ENCODE peak calls at places on chromosomes 4 and X, in eight cellular contexts. D, T, G, H, C, B, U and K are unnamed samples.
A peak's percentile ranks its signal among the peaks of the same experiment; 100 is the strongest.

GRCh38 chr4:36508390-36508789 is 227.0 kb downstream of the DTHD1 start:
- DNase-seq in T (no peak), C (no peak), B (no peak), H (no peak), G (no peak), D (no peak), U (no peak), K (no peak)

GRCh38 chrX:149274516-149275105 is 230.5 kb downstream of the IDS start:
- DNase-seq in H (no peak), T (no peak), G (no peak), C (no peak), B (no peak), U (no peak), D (peak; percentile 79), K (no peak)

GRCh38 chr4:13887010-13887409 is 259.5 kb upstream of the BOD1L1 start:
- DNase-seq in G (no peak), T (no peak), B (no peak), U (no peak), H (no peak), D (no peak), C (no peak), K (no peak)

GRCh38 chr4:169627307-169627706 is 6.9 kb downstream of the CLCN3 start:
- DNase-seq in C (no peak), G (no peak), B (no peak), U (no peak), H (no peak), D (no peak), T (no peak), K (no peak)

GRCh38 chrX:148522006-148522405 is 21.6 kb downstream of the AFF2 start:
- DNase-seq in D (no peak), C (no peak), U (no peak), H (no peak), G (no peak), B (no peak), T (no peak), K (no peak)

GRCh38 chrX:104513162-104513561 is 52.8 kb upstream of the IL1RAPL2 start:
- DNase-seq in D (no peak), T (no peak), U (no peak), H (no peak), C (no peak), B (no peak), G (no peak), K (no peak)

GRCh38 chr4:139872274-139872673 is 206.7 kb downstream of the MGST2 start:
- DNase-seq in B (no peak), H (no peak), T (peak; percentile 73), G (no peak), C (no peak), D (peak; percentile 96), U (no peak), K (no peak)

GRCh38 chrX:40318796-40319195 is 221.0 kb upstream of the BCOR start:
- DNase-seq in D (no peak), B (no peak), T (no peak), C (no peak), G (no peak), H (no peak), U (no peak), K (peak; percentile 42)

GRCh38 chrX:71250856-71251255 is 3.1 kb downstream of the ZMYM3 start:
- DNase-seq in G (no peak), T (no peak), H (no peak), U (no peak), D (no peak), B (no peak), C (no peak), K (no peak)

GRCh38 chrX:20026278-20026677 is 35.4 kb upstream of the BCLAF3 start:
- DNase-seq in C (no peak), G (no peak), D (peak; percentile 51), B (no peak), H (no peak), U (no peak), T (peak; percentile 10), K (no peak)

DNA sequence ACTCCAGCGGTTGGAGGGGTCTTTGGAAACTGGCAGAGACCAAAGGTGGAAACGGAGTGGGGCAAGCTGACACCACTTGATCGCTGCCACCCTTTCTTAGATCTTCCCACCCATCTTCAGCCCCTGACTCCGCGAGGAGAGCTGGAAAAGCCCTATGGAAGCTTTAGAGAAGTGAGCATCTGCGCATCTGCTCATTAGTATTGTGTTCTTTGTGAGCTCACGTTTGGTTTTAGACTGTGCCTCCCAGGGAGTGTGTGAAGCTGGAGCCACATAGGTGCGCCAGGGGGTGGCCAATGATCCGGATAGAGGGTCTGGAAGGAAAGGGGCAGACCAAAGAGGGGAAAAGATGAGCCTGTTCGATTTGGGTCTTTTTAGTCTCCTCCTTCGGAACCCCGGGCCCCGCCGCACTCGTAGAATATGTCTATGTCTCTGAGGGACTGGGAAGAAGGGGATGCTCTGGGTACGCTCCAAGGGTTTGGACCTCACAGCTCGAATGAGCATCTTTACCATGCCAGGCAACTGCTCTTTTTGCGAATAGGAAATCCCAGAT is 564 bp upstream of the DKK2 start:
- DNase-seq in D (no peak), B (no peak), U (peak; percentile 14), G (peak; percentile 4), H (no peak), T (no peak), C (no peak), K (peak; percentile 60)
- TF ChIP-seq CTCF in D (no peak), B (no peak), U (no peak), G (no peak), H (no peak), T (no peak), C (no peak), K (no peak)

DNA sequence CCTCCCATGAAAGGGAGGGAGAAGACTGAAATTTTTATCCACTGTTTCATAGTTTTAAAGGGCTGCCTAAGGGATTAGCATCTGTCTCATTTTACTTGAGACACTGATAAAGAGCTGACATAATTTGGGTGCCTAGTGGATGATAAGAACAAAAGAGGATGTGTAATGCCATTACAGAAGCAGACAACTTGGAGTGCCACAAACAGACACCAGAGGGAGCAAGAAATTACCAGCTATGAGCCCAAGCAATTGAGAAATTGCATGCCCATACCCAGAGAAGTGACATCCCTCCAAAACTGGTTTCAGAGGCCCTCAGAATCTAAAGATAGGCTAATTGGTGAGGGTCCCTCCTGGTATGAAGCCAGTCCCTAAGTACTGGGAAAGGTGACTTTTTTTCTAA is 38.5 kb upstream of the POU3F4 start:
- DNase-seq in D (peak; percentile 5), G (peak; percentile 31), B (no peak), T (no peak), U (peak; percentile 33), C (peak; percentile 9), H (peak; percentile 9), K (no peak)
- TF ChIP-seq CTCF in D (peak; percentile 35), G (peak; percentile 45), B (peak; percentile 30), T (no peak), U (peak; percentile 58), C (peak; percentile 15), H (peak; percentile 4), K (peak; percentile 24)

GRCh38 chr4:185969657-185970056 is 99.3 kb upstream of the TLR3 start:
- DNase-seq in D (no peak), U (no peak), G (no peak), C (no peak), T (no peak), H (no peak), B (no peak), K (no peak)
- TF ChIP-seq CTCF in D (no peak), U (no peak), G (no peak), C (no peak), T (no peak), H (no peak), B (no peak), K (no peak)

GRCh38 chr4:113405874-113406722 is 355.4 kb downstream of the CAMK2D start:
- DNase-seq in B (no peak), U (no peak), C (no peak), D (no peak), H (no peak), G (no peak), T (no peak), K (no peak)

GRCh38 chr4:113407409-113407808 is 354.1 kb downstream of the CAMK2D start:
- DNase-seq in U (no peak), C (no peak), G (no peak), H (no peak), T (no peak), B (no peak), D (no peak), K (no peak)

GRCh38 chr4:113404167-113404571 is 354.7 kb downstream of the ANK2 start:
- DNase-seq in H (no peak), G (no peak), T (no peak), C (no peak), B (no peak), D (no peak), U (no peak), K (no peak)

GRCh38 chr4:113406723-113407016 is 354.9 kb downstream of the CAMK2D start:
- DNase-seq in U (no peak), T (no peak), C (no peak), B (no peak), G (no peak), H (no peak), D (no peak), K (no peak)

GRCh38 chr4:113404846-113405245 is 355.4 kb downstream of the ANK2 start:
- DNase-seq in U (no peak), G (no peak), T (no peak), C (no peak), H (no peak), D (no peak), B (no peak), K (no peak)
- TF ChIP-seq CTCF in U (no peak), G (no peak), T (no peak), C (no peak), H (no peak), D (no peak), B (no peak), K (no peak)

GRCh38 chr4:80336582-80336981 is 1.1 kb downstream of the CFAP299 start:
- DNase-seq in D (peak; percentile 42), B (no peak), G (peak; percentile 33), H (no peak), C (peak; percentile 14), T (peak; percentile 4), U (no peak), K (peak; percentile 57)
- TF ChIP-seq CTCF in D (peak; percentile 45), B (peak; percentile 40), G (no peak), H (no peak), C (no peak), T (peak; percentile 28), U (peak; percentile 3), K (no peak)